ENCODE peak calls at places on chromosomes 12 and 14, in five cellular contexts. One of them, this sample, is unnamed. For H3K27me3, the result is how much of the 10 kb centered on the place peaks cover.

GRCh38 chr12:121858662-121859572 is at the start of gene HPD:
- DNase-seq in IMR-90: peak
- DNase-seq in astrocyte: peak
- DNase-seq in CD8-positive, alpha-beta memory T cell: no peak
- DNase-seq in left lung: no peak
- DNase-seq in this sample: no peak

GRCh38 chr14:57502581-57503254 is 9.1 kb upstream of the CCDC198 start:
- DNase-seq in left lung: no peak
- DNase-seq in IMR-90: no peak
- DNase-seq in astrocyte: peak
- DNase-seq in CD8-positive, alpha-beta memory T cell: no peak
- DNase-seq in this sample: no peak

GRCh38 chr12:31324116-31324844 is 1.7 kb downstream of the SINHCAF start:
- DNase-seq in astrocyte: peak
- DNase-seq in CD8-positive, alpha-beta memory T cell: peak
- DNase-seq in left lung: peak
- DNase-seq in IMR-90: peak
- DNase-seq in this sample: no peak

GRCh38 chr14:24993631-24994030 is 56.3 kb downstream of the STXBP6 start:
- DNase-seq in astrocyte: no peak
- DNase-seq in IMR-90: no peak
- DNase-seq in CD8-positive, alpha-beta memory T cell: no peak
- DNase-seq in left lung: no peak
- DNase-seq in this sample: no peak

GRCh38 chr12:123058980-123059379 is 78.5 kb downstream of the ARL6IP4 start:
- DNase-seq in astrocyte: no peak
- DNase-seq in left lung: no peak
- DNase-seq in IMR-90: peak
- DNase-seq in CD8-positive, alpha-beta memory T cell: no peak
- DNase-seq in this sample: no peak

GRCh38 chr14:20415723-20416622 is 2.7 kb upstream of the TEP1 start:
- DNase-seq in CD8-positive, alpha-beta memory T cell: peak
- DNase-seq in astrocyte: peak
- DNase-seq in left lung: no peak
- DNase-seq in IMR-90: peak
- DNase-seq in this sample: no peak

GRCh38 chr14:68094158-68094557 is 274.6 kb downstream of the RAD51B start:
- DNase-seq in left lung: no peak
- DNase-seq in CD8-positive, alpha-beta memory T cell: no peak
- DNase-seq in astrocyte: peak
- DNase-seq in IMR-90: no peak
- DNase-seq in this sample: no peak

GRCh38 chr12:119457251-119457650 is 122.7 kb downstream of the CCDC60 start:
- DNase-seq in CD8-positive, alpha-beta memory T cell: no peak
- DNase-seq in left lung: no peak
- DNase-seq in IMR-90: no peak
- DNase-seq in astrocyte: no peak
- DNase-seq in this sample: no peak

GRCh38 chr14:69047255-69047654 is 68.2 kb upstream of the ACTN1 start:
- DNase-seq in left lung: no peak
- DNase-seq in CD8-positive, alpha-beta memory T cell: no peak
- DNase-seq in astrocyte: no peak
- DNase-seq in IMR-90: no peak
- DNase-seq in this sample: no peak

GRCh38 chr12:50574621-50575348 is 70.0 kb downstream of the DIP2B start:
- DNase-seq in left lung: no peak
- DNase-seq in astrocyte: no peak
- DNase-seq in IMR-90: peak
- DNase-seq in CD8-positive, alpha-beta memory T cell: no peak
- DNase-seq in this sample: no peak

GRCh38 chr14:22981090-22982012 is 1.0 kb downstream of the AJUBA start:
- DNase-seq in astrocyte: no peak
- DNase-seq in left lung: peak
- DNase-seq in CD8-positive, alpha-beta memory T cell: no peak
- DNase-seq in IMR-90: no peak
- DNase-seq in this sample: no peak

GRCh38 chr14:98705826-98706225 is 566.2 kb downstream of the BCL11B start:
- DNase-seq in astrocyte: no peak
- DNase-seq in IMR-90: no peak
- DNase-seq in left lung: no peak
- DNase-seq in CD8-positive, alpha-beta memory T cell: no peak
- DNase-seq in this sample: no peak

DNA sequence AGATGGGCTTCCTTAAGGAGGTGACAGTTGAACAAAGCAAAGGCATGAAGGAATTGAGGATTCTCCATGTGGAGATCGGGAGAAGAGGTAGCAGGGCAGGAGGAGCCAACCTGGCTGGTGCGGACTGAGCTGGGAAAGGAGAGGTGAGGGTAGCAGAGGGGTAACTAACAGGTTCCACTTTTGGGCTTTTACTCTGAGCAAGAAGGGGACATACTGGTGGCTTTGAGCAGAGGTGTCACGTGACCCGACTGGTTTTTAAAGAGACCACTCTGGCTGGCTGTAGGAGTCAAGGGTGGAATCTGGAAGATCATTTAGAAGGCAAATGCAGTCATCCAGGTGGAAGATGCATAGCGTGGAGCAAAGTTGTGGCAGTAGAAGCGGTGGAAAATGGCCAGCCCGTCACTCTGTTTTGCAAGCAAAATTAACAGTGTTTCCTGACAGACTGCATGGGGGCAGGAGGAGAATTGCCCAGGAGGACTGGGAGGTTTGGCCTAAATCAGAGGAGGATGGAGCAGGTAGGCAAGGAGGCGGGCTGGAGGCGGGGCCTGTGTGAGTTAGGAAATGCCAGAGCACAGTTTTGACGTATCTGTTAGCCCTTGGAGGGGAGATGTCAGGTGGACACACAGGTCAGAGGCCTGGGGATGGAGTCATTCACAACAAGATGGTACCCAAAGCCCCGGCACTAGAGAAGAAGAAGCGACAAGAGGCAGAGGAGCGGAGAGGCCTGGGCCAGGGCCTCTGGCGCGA is 156.3 kb upstream of the FKBP4 start:
- DNase-seq in IMR-90: no peak
- DNase-seq in left lung: no peak
- DNase-seq in CD8-positive, alpha-beta memory T cell: no peak
- DNase-seq in astrocyte: no peak
- DNase-seq in this sample: no peak
- H3K27me3 ChIP-seq in IMR-90: under half
- H3K27me3 ChIP-seq in left lung: under half
- H3K27me3 ChIP-seq in CD8-positive, alpha-beta memory T cell: under half
- H3K27me3 ChIP-seq in astrocyte: under half
- H3K27me3 ChIP-seq in this sample: under half

GRCh38 chr12:5882511-5883185 is 62.4 kb downstream of the ANO2 start:
- DNase-seq in left lung: no peak
- DNase-seq in astrocyte: no peak
- DNase-seq in CD8-positive, alpha-beta memory T cell: no peak
- DNase-seq in IMR-90: no peak
- DNase-seq in this sample: no peak
- H3K27me3 ChIP-seq in left lung: under half
- H3K27me3 ChIP-seq in astrocyte: under half
- H3K27me3 ChIP-seq in CD8-positive, alpha-beta memory T cell: under half
- H3K27me3 ChIP-seq in IMR-90: under half
- H3K27me3 ChIP-seq in this sample: under half

DNA sequence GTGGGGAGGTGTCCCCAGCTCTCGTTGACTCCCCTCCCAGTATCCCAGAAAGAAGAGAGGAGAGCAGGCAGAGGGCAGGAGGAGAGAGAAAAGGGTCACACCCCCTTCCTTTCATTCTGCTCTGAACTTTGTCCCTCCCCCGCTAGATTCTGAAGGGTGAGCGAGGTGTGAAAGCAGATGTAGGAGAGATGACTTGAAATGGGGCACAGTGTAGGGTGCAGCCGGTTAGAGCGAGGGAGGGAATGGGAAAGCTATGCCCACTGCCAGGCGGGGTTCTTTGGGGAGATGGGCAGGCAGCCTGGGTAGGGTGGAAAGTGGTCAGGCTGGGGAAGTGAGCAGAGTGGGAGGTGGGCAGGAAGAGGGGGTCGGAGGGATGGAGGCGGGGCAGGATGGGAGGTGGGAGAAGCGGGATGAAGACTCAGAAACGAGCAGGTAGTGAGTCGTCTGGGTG is 11.6 kb upstream of the CALCOCO1 start:
- DNase-seq in IMR-90: no peak
- DNase-seq in CD8-positive, alpha-beta memory T cell: no peak
- DNase-seq in left lung: no peak
- DNase-seq in astrocyte: no peak
- DNase-seq in this sample: no peak
- H3K27me3 ChIP-seq in IMR-90: half or more
- H3K27me3 ChIP-seq in CD8-positive, alpha-beta memory T cell: half or more
- H3K27me3 ChIP-seq in left lung: under half
- H3K27me3 ChIP-seq in astrocyte: half or more
- H3K27me3 ChIP-seq in this sample: half or more

DNA sequence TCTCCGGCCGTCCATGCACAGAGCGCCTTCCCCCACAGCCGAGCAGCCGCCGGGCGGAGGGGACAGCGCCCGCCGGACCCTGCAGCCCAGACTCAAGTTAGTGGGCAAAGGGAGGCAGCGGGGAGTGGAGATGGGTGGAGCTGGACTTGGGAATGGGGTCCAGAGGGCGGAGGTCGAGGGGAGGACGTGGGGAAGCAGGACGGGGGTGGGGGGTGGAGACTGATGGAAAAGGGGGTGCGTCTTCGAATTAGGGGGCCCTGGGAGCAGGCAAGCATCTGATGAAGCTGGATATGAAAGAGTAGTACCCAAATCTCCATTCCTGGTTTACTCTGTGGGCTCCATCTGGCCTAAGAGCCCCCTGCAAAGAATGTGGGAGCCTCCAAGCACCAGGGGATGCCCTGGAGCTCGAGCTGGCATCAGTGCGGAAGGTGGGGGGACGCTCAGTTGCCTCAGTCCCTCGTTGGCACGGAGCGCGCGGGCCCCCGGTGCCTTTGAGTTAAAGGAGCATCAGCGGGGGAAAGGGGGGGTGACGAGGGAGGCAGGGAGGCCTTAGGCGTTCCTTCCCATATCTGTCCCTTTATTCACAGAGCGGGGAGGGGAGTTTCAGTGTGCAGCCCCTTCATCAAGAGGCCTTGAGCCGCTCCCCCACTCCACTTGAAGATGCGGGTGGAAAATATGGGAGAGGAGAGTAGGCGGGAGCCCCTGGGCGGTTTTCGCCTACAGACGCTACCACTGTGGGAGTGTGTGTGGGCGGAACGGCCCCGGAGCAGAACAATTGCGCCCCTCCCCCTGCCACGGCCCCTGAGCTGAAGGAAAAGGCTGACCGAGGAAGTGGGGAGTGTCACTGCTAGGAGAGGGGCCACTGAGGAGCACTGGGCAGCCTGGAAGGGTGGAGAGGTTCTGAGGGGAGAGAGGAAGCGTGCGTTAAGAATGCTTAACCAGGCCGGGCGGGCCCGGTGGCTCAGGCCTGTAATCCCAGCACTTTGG is 638 bp downstream of the NAB2 start:
- DNase-seq in left lung: peak
- DNase-seq in CD8-positive, alpha-beta memory T cell: peak
- DNase-seq in IMR-90: peak
- DNase-seq in astrocyte: peak
- DNase-seq in this sample: no peak
- H3K27me3 ChIP-seq in left lung: under half
- H3K27me3 ChIP-seq in CD8-positive, alpha-beta memory T cell: under half
- H3K27me3 ChIP-seq in IMR-90: under half
- H3K27me3 ChIP-seq in astrocyte: under half
- H3K27me3 ChIP-seq in this sample: under half

This sample was measured in BJ.